ENCODE peak calls at places on chromosome 7, in nine cellular contexts. D, G, K, P, A, R, T, F and W are unnamed samples.

GRCh38 chr7:125599387-125599786 is 669.8 kb upstream of the POT1 start:
- DNase-seq in D (no peak), G (no peak), K (no peak), P (no peak), A (no peak), R (no peak), T (peak), F (no peak), W (no peak)

GRCh38 chr7:96901822-96902412 is 103.4 kb upstream of the DLX6 start:
- DNase-seq in D (no peak), G (no peak), K (no peak), P (no peak), A (no peak), R (no peak), T (no peak), F (no peak), W (no peak)

GRCh38 chr7:91198371-91198770 is 65.9 kb upstream of the FZD1 start:
- DNase-seq in D (no peak), G (no peak), K (no peak), P (no peak), A (no peak), R (no peak), T (no peak), F (no peak), W (no peak)

GRCh38 chr7:25843467-25843866 is 308.5 kb upstream of the NFE2L3 start:
- DNase-seq in D (no peak), G (no peak), K (no peak), P (no peak), A (no peak), R (no peak), T (no peak), F (no peak), W (no peak)

GRCh38 chr7:2241580-2242540 is at the start of the genes MRM2 and NUDT1:
- DNase-seq in D (peak), G (peak), K (peak), P (peak), A (peak), R (peak), T (peak), F (peak), W (peak)

GRCh38 chr7:2527505-2528464 is 8.2 kb downstream of the LFNG start:
- DNase-seq in D (peak), G (peak), K (no peak), P (peak), A (no peak), R (no peak), T (peak), F (no peak), W (no peak)

GRCh38 chr7:8133955-8134733 is 127.8 kb downstream of the ICA1 start:
- DNase-seq in D (no peak), G (no peak), K (no peak), P (no peak), A (no peak), R (no peak), T (no peak), F (no peak), W (no peak)

GRCh38 chr7:69177941-69178494 is 420.3 kb upstream of the AUTS2 start:
- DNase-seq in D (no peak), G (no peak), K (no peak), P (no peak), A (no peak), R (no peak), T (no peak), F (no peak), W (no peak)

GRCh38 chr7:124033093-124033806 is 383 bp upstream of the TMEM229A start:
- DNase-seq in D (peak), G (no peak), K (peak), P (peak), A (peak), R (peak), T (no peak), F (no peak), W (no peak)

GRCh38 chr7:43303740-43304241 is 191.3 kb downstream of the HECW1 start:
- DNase-seq in D (no peak), G (peak), K (no peak), P (no peak), A (no peak), R (no peak), T (peak), F (no peak), W (no peak)

GRCh38 chr7:56079450-56080185 is 13.1 kb downstream of the PHKG1 start:
- DNase-seq in D (no peak), G (peak), K (no peak), P (peak), A (peak), R (peak), T (peak), F (peak), W (no peak)

GRCh38 chr7:150791746-150792452 is 8.3 kb downstream of the TMEM176B start:
- DNase-seq in D (no peak), G (no peak), K (no peak), P (no peak), A (no peak), R (no peak), T (no peak), F (no peak), W (no peak)

GRCh38 chr7:20393021-20394015 is 62.6 kb downstream of the ITGB8 start:
- DNase-seq in D (peak), G (no peak), K (no peak), P (no peak), A (no peak), R (no peak), T (no peak), F (no peak), W (no peak)

GRCh38 chr7:16851829-16852228 is 30.0 kb downstream of the AGR3 start:
- DNase-seq in D (no peak), G (no peak), K (no peak), P (no peak), A (no peak), R (no peak), T (no peak), F (no peak), W (no peak)

GRCh38 chr7:47389171-47389922 is 192.6 kb downstream of the TNS3 start:
- DNase-seq in D (no peak), G (no peak), K (no peak), P (no peak), A (no peak), R (no peak), T (no peak), F (no peak), W (no peak)

DNA sequence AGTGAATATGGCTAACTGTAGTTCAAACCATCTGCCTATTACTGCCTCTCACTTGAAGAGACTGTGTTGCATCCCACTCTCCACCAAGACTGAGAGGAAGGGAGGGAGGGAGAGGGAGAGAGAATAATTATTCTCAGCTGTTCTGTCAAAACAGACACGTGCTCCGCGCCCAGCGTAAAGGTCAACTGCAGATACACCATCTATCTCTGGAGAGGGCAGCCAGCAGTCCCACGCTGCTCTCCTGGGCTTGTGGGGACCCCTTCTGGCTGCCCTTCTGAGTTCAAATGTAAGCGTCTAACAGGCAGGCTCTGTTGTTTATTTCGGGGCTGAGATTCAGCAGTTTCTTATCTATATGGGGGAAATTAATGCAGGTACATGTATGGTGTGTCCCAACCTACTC is 625.5 kb upstream of the GALNT17 start:
- DNase-seq in D (no peak), G (no peak), K (no peak), P (no peak), A (peak), R (peak), T (no peak), F (no peak), W (no peak)
- TF ChIP-seq CTCF in D (no peak), G (no peak), K (peak), P (no peak), A (no peak), R (no peak), T (peak), F (no peak), W (peak)

GRCh38 chr7:23462846-23463245 is 7.4 kb downstream of the IGF2BP3 start:
- DNase-seq in D (peak), G (peak), K (no peak), P (no peak), A (no peak), R (peak), T (peak), F (peak), W (no peak)
- TF ChIP-seq CTCF in D (no peak), G (peak), K (no peak), P (no peak), A (no peak), R (no peak), T (peak), F (peak), W (peak)

GRCh38 chr7:112071856-112072255 is 134.3 kb downstream of the DOCK4 start:
- DNase-seq in D (no peak), G (no peak), K (no peak), P (no peak), A (no peak), R (no peak), T (no peak), F (no peak), W (no peak)
- TF ChIP-seq CTCF in D (no peak), G (no peak), K (no peak), P (no peak), A (no peak), R (no peak), T (no peak), F (no peak), W (no peak)

GRCh38 chr7:50477640-50478039 is 27.5 kb upstream of the FIGNL1 start:
- DNase-seq in D (no peak), G (peak), K (no peak), P (no peak), A (no peak), R (no peak), T (no peak), F (no peak), W (no peak)

GRCh38 chr7:50476953-50477625 is 26.9 kb upstream of the FIGNL1 start:
- DNase-seq in D (no peak), G (no peak), K (no peak), P (no peak), A (no peak), R (no peak), T (no peak), F (no peak), W (no peak)

GRCh38 chr7:50479743-50480517 is 29.8 kb upstream of the FIGNL1 start:
- DNase-seq in D (no peak), G (no peak), K (no peak), P (no peak), A (no peak), R (no peak), T (no peak), F (no peak), W (no peak)

GRCh38 chr7:50486512-50486911 is 36.4 kb upstream of the FIGNL1 start:
- DNase-seq in D (no peak), G (no peak), K (no peak), P (no peak), A (no peak), R (no peak), T (no peak), F (no peak), W (no peak)

DNA sequence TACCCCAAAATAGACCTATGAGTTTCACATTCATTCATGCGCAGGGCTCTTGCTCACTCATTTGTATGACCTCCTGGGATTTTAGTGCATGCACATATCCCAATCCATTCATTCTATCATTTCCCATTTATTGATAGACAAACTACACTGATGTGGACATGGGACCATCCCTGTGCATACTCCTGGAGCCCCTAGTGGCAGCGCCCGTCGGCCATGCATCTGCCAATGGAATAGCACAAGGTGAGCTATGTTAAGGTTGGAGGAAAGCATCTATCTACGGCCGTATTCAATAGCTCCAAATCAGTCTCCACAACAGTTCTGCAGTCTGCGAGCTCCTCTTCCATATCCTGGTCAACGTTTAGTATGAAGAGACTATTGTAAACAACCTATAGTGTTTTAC is 31.7 kb upstream of the FIGNL1 start:
- DNase-seq in D (no peak), G (no peak), K (no peak), P (no peak), A (no peak), R (no peak), T (no peak), F (no peak), W (no peak)
- TF ChIP-seq CTCF in D (no peak), G (no peak), K (peak), P (no peak), A (no peak), R (no peak), T (no peak), F (no peak), W (no peak)